ENCODE peak calls at places on chromosomes 2 and 18, in six cellular contexts. W, H, I, Y, P and S are unnamed samples.

GRCh38 chr2:238105506-238106338 is 5.6 kb downstream of the ESPNL start:
- DNase-seq in Y (no peak), W (no peak), P (no peak), H (no peak), I (no peak), S (no peak)

GRCh38 chr18:25136416-25137132 is 215.4 kb downstream of the ZNF521 start:
- DNase-seq in H (no peak), P (no peak), I (no peak), Y (no peak), W (no peak), S (no peak)

GRCh38 chr18:63198868-63199742 is 120.5 kb downstream of the BCL2 start:
- DNase-seq in Y (no peak), I (no peak), P (no peak), W (no peak), H (no peak), S (no peak)

GRCh38 chr2:48510329-48510728 is 19.6 kb upstream of the STON1 start:
- DNase-seq in P (no peak), H (no peak), W (no peak), I (no peak), Y (no peak), S (peak)

GRCh38 chr2:224190871-224191270 is 151.8 kb upstream of the SERPINE2 start:
- DNase-seq in W (no peak), Y (no peak), I (no peak), P (no peak), H (no peak), S (no peak)

GRCh38 chr2:102839668-102840388 is 78.0 kb downstream of the TMEM182 start:
- DNase-seq in P (peak), H (peak), Y (peak), W (peak), I (no peak), S (peak)

GRCh38 chr2:96403481-96403880 is 67.9 kb downstream of the NCAPH start:
- DNase-seq in I (no peak), H (no peak), W (no peak), P (no peak), Y (no peak), S (no peak)

GRCh38 chr18:2513616-2514015 is 57.7 kb downstream of the METTL4 start:
- DNase-seq in H (no peak), I (no peak), W (no peak), P (no peak), Y (no peak), S (peak)

GRCh38 chr2:75600418-75601088 is 39.8 kb upstream of the EVA1A start:
- DNase-seq in P (no peak), H (no peak), Y (no peak), I (no peak), W (no peak), S (no peak)

GRCh38 chr2:43407826-43408783 is 181.7 kb upstream of the ZFP36L2 start:
- DNase-seq in H (no peak), P (no peak), W (no peak), I (no peak), Y (no peak), S (no peak)

GRCh38 chr2:215831296-215831913 is 181.9 kb downstream of the MREG start:
- DNase-seq in H (no peak), Y (no peak), P (no peak), W (no peak), I (no peak), S (no peak)

GRCh38 chr2:6968319-6969100 is 51.3 kb downstream of the RNF144A start:
- DNase-seq in P (no peak), H (no peak), W (peak), Y (no peak), I (no peak), S (peak)

GRCh38 chr18:72742002-72742401 is 125.8 kb downstream of the NETO1 start:
- DNase-seq in I (no peak), P (no peak), H (no peak), W (no peak), Y (no peak), S (no peak)

GRCh38 chr2:227191367-227191766 is 26.9 kb downstream of the COL4A3 start:
- DNase-seq in H (no peak), I (no peak), Y (no peak), W (peak), P (no peak), S (peak)

GRCh38 chr2:148259674-148260073 is 238.8 kb downstream of the MBD5 start:
- DNase-seq in H (no peak), W (peak), I (no peak), Y (no peak), P (no peak), S (no peak)

GRCh38 chr2:66301073-66301766 is 133.7 kb upstream of the MEIS1 start:
- DNase-seq in H (no peak), W (no peak), P (no peak), Y (no peak), I (no peak), S (no peak)

GRCh38 chr2:179471012-179471411 is 206.4 kb upstream of the SESTD1 start:
- DNase-seq in Y (no peak), P (no peak), I (no peak), W (no peak), H (no peak), S (no peak)

GRCh38 chr2:71631411-71631931 is 178.1 kb downstream of the DYSF start:
- DNase-seq in P (no peak), Y (no peak), H (no peak), I (no peak), W (no peak), S (peak)

GRCh38 chr2:231911381-231911780 is 14.8 kb downstream of the NPPC start:
- DNase-seq in W (no peak), H (no peak), P (no peak), Y (no peak), I (no peak), S (no peak)

GRCh38 chr2:224366269-224366668 is 35.6 kb downstream of the FAM124B start:
- DNase-seq in H (no peak), I (no peak), Y (no peak), P (no peak), W (no peak), S (peak)

GRCh38 chr2:173943139-173943538 is 22.0 kb downstream of the SP3 start:
- DNase-seq in P (no peak), I (no peak), Y (no peak), H (no peak), W (no peak), S (no peak)

GRCh38 chr2:189719531-189719930 is 43.1 kb downstream of the OSGEPL1 start:
- DNase-seq in P (no peak), I (no peak), H (no peak), W (no peak), Y (no peak), S (peak)

GRCh38 chr2:187566266-187566665 is 12.0 kb upstream of the TFPI start:
- DNase-seq in I (no peak), H (no peak), P (no peak), W (no peak), Y (no peak), S (no peak)

GRCh38 chr2:211225784-211226183 is 669.4 kb downstream of the CPS1 start:
- DNase-seq in W (no peak), H (no peak), P (no peak), Y (no peak), I (no peak), S (no peak)

GRCh38 chr2:1715184-1716012 is 28.9 kb downstream of the PXDN start:
- DNase-seq in H (no peak), I (no peak), W (no peak), P (no peak), Y (no peak), S (peak)

GRCh38 chr2:147327636-147328035 is 517.2 kb upstream of the ACVR2A start:
- DNase-seq in W (no peak), I (no peak), H (no peak), P (peak), Y (no peak), S (no peak)

GRCh38 chr18:44826418-44827259 is 146.0 kb downstream of the SETBP1 start:
- DNase-seq in I (no peak), Y (peak), H (no peak), P (no peak), W (no peak), S (peak)

GRCh38 chr18:42011053-42011452 is 56.0 kb downstream of the PIK3C3 start:
- DNase-seq in P (no peak), Y (no peak), H (no peak), I (no peak), W (no peak), S (no peak)

GRCh38 chr2:218418717-218419458 is at the start of gene VIL1:
- DNase-seq in H (no peak), P (no peak), Y (no peak), I (no peak), W (peak), S (no peak)

GRCh38 chr2:240905176-240905781 is 857 bp upstream of the CROCC2 start:
- DNase-seq in H (no peak), Y (no peak), I (no peak), P (no peak), W (no peak), S (no peak)

GRCh38 chr18:36186461-36187137 is 698 bp upstream of the MOCOS start:
- DNase-seq in Y (no peak), H (no peak), P (no peak), W (peak), I (no peak), S (peak)

GRCh38 chr2:8229546-8229986 is 452.3 kb upstream of the ID2 start:
- DNase-seq in W (peak), H (peak), Y (no peak), P (peak), I (peak), S (peak)

GRCh38 chr2:224072541-224073188 is 33.6 kb upstream of the SERPINE2 start:
- DNase-seq in I (no peak), W (no peak), P (no peak), Y (no peak), H (no peak), S (no peak)

GRCh38 chr18:31646332-31646822 is 38.0 kb downstream of the B4GALT6 start:
- DNase-seq in P (no peak), I (no peak), Y (no peak), W (no peak), H (no peak), S (no peak)